ENCODE peak calls at places on chromosomes 6 and 20, in six cellular contexts. One of them, this sample, is unnamed.

GRCh38 chr6:156876302-156876701 is 99.1 kb downstream of the ARID1B start:
- DNase-seq in left ventricle myocardium inferior: peak
- DNase-seq in psoas muscle: peak
- DNase-seq in prostate gland: no peak
- DNase-seq in brain microvascular endothelial cell: no peak
- DNase-seq in cardiac muscle cell: no peak
- DNase-seq in this sample: peak

GRCh38 chr20:52524865-52525264 is 333.3 kb upstream of the ZFP64 start:
- DNase-seq in left ventricle myocardium inferior: no peak
- DNase-seq in psoas muscle: no peak
- DNase-seq in prostate gland: no peak
- DNase-seq in brain microvascular endothelial cell: no peak
- DNase-seq in cardiac muscle cell: no peak
- DNase-seq in this sample: no peak

GRCh38 chr20:8639112-8639778 is 429.6 kb upstream of the PLCB4 start:
- DNase-seq in left ventricle myocardium inferior: no peak
- DNase-seq in psoas muscle: no peak
- DNase-seq in prostate gland: no peak
- DNase-seq in brain microvascular endothelial cell: no peak
- DNase-seq in cardiac muscle cell: no peak
- DNase-seq in this sample: no peak

GRCh38 chr20:47305667-47306066 is 50.8 kb downstream of the ZMYND8 start:
- DNase-seq in left ventricle myocardium inferior: no peak
- DNase-seq in psoas muscle: no peak
- DNase-seq in prostate gland: no peak
- DNase-seq in brain microvascular endothelial cell: no peak
- DNase-seq in cardiac muscle cell: no peak
- DNase-seq in this sample: no peak

GRCh38 chr20:60057123-60057865 is 99.1 kb downstream of the CDH26 start:
- DNase-seq in left ventricle myocardium inferior: peak
- DNase-seq in psoas muscle: peak
- DNase-seq in prostate gland: peak
- DNase-seq in brain microvascular endothelial cell: peak
- DNase-seq in cardiac muscle cell: peak
- DNase-seq in this sample: peak

GRCh38 chr6:163098827-163099469 is 315.6 kb upstream of the QKI start:
- DNase-seq in left ventricle myocardium inferior: no peak
- DNase-seq in psoas muscle: no peak
- DNase-seq in prostate gland: no peak
- DNase-seq in brain microvascular endothelial cell: no peak
- DNase-seq in cardiac muscle cell: no peak
- DNase-seq in this sample: no peak

GRCh38 chr6:162621246-162621645 is 106.3 kb downstream of the PRKN start:
- DNase-seq in left ventricle myocardium inferior: no peak
- DNase-seq in psoas muscle: no peak
- DNase-seq in prostate gland: no peak
- DNase-seq in brain microvascular endothelial cell: peak
- DNase-seq in cardiac muscle cell: peak
- DNase-seq in this sample: no peak

GRCh38 chr6:164825386-164825785 is 484.0 kb downstream of the C6orf118 start:
- DNase-seq in left ventricle myocardium inferior: no peak
- DNase-seq in psoas muscle: no peak
- DNase-seq in prostate gland: no peak
- DNase-seq in brain microvascular endothelial cell: no peak
- DNase-seq in cardiac muscle cell: no peak
- DNase-seq in this sample: no peak

GRCh38 chr20:11672959-11673358 is 244.7 kb upstream of the BTBD3 start:
- DNase-seq in left ventricle myocardium inferior: no peak
- DNase-seq in psoas muscle: no peak
- DNase-seq in prostate gland: no peak
- DNase-seq in brain microvascular endothelial cell: no peak
- DNase-seq in cardiac muscle cell: no peak
- DNase-seq in this sample: no peak

GRCh38 chr6:152552616-152553209 is 84.4 kb downstream of the SYNE1 start:
- DNase-seq in left ventricle myocardium inferior: peak
- DNase-seq in psoas muscle: peak
- DNase-seq in prostate gland: peak
- DNase-seq in brain microvascular endothelial cell: peak
- DNase-seq in cardiac muscle cell: peak
- DNase-seq in this sample: peak

GRCh38 chr20:25532971-25533391 is 52.4 kb downstream of the NINL start:
- DNase-seq in left ventricle myocardium inferior: no peak
- DNase-seq in psoas muscle: no peak
- DNase-seq in prostate gland: no peak
- DNase-seq in brain microvascular endothelial cell: no peak
- DNase-seq in cardiac muscle cell: no peak
- DNase-seq in this sample: no peak
- H3K4me3 ChIP-seq in left ventricle myocardium inferior: peak
- H3K4me3 ChIP-seq in psoas muscle: no peak
- H3K4me3 ChIP-seq in prostate gland: no peak
- H3K4me3 ChIP-seq in brain microvascular endothelial cell: no peak
- H3K4me3 ChIP-seq in cardiac muscle cell: no peak
- H3K4me3 ChIP-seq in this sample: no peak

GRCh38 chr20:3199976-3200755 is 4.3 kb downstream of the DDRGK1 start:
- DNase-seq in left ventricle myocardium inferior: no peak
- DNase-seq in psoas muscle: peak
- DNase-seq in prostate gland: no peak
- DNase-seq in brain microvascular endothelial cell: no peak
- DNase-seq in cardiac muscle cell: no peak
- DNase-seq in this sample: no peak

GRCh38 chr20:3199206-3199605 is 5.3 kb downstream of the DDRGK1 start:
- DNase-seq in left ventricle myocardium inferior: no peak
- DNase-seq in psoas muscle: peak
- DNase-seq in prostate gland: no peak
- DNase-seq in brain microvascular endothelial cell: no peak
- DNase-seq in cardiac muscle cell: no peak
- DNase-seq in this sample: no peak

GRCh38 chr20:3202965-3203314 is 1.5 kb downstream of the DDRGK1 start:
- DNase-seq in left ventricle myocardium inferior: no peak
- DNase-seq in psoas muscle: no peak
- DNase-seq in prostate gland: no peak
- DNase-seq in brain microvascular endothelial cell: no peak
- DNase-seq in cardiac muscle cell: no peak
- DNase-seq in this sample: no peak

GRCh38 chr20:3204124-3204794 is at the start of gene DDRGK1:
- DNase-seq in left ventricle myocardium inferior: peak
- DNase-seq in psoas muscle: peak
- DNase-seq in prostate gland: peak
- DNase-seq in brain microvascular endothelial cell: peak
- DNase-seq in cardiac muscle cell: peak
- DNase-seq in this sample: peak

GRCh38 chr20:3203315-3204123 is 963 bp downstream of the DDRGK1 start:
- DNase-seq in left ventricle myocardium inferior: no peak
- DNase-seq in psoas muscle: no peak
- DNase-seq in prostate gland: no peak
- DNase-seq in brain microvascular endothelial cell: no peak
- DNase-seq in cardiac muscle cell: peak
- DNase-seq in this sample: peak
- H3K27ac ChIP-seq in left ventricle myocardium inferior: peak
- H3K27ac ChIP-seq in psoas muscle: peak
- H3K27ac ChIP-seq in prostate gland: peak
- H3K27ac ChIP-seq in brain microvascular endothelial cell: peak
- H3K27ac ChIP-seq in cardiac muscle cell: peak
- H3K27ac ChIP-seq in this sample: no peak

GRCh38 chr6:7142228-7142801 is 34.6 kb downstream of the RREB1 start:
- DNase-seq in left ventricle myocardium inferior: no peak
- DNase-seq in psoas muscle: peak
- DNase-seq in prostate gland: no peak
- DNase-seq in brain microvascular endothelial cell: no peak
- DNase-seq in cardiac muscle cell: no peak
- DNase-seq in this sample: no peak
- H3K4me3 ChIP-seq in left ventricle myocardium inferior: peak
- H3K4me3 ChIP-seq in psoas muscle: peak
- H3K4me3 ChIP-seq in prostate gland: no peak
- H3K4me3 ChIP-seq in brain microvascular endothelial cell: no peak
- H3K4me3 ChIP-seq in cardiac muscle cell: no peak
- H3K4me3 ChIP-seq in this sample: no peak

GRCh38 chr6:168546173-168546572 is 105.2 kb downstream of the SMOC2 start:
- DNase-seq in left ventricle myocardium inferior: no peak
- DNase-seq in psoas muscle: peak
- DNase-seq in prostate gland: no peak
- DNase-seq in brain microvascular endothelial cell: no peak
- DNase-seq in cardiac muscle cell: no peak
- DNase-seq in this sample: peak
- H3K27ac ChIP-seq in left ventricle myocardium inferior: peak
- H3K27ac ChIP-seq in psoas muscle: no peak
- H3K27ac ChIP-seq in prostate gland: no peak
- H3K27ac ChIP-seq in brain microvascular endothelial cell: no peak
- H3K27ac ChIP-seq in cardiac muscle cell: no peak
- H3K27ac ChIP-seq in this sample: no peak

GRCh38 chr6:141418076-141418475 is 714.6 kb upstream of the GJE1 start:
- DNase-seq in left ventricle myocardium inferior: no peak
- DNase-seq in psoas muscle: no peak
- DNase-seq in prostate gland: no peak
- DNase-seq in brain microvascular endothelial cell: no peak
- DNase-seq in cardiac muscle cell: no peak
- DNase-seq in this sample: no peak
- H3K4me3 ChIP-seq in left ventricle myocardium inferior: no peak
- H3K4me3 ChIP-seq in psoas muscle: no peak
- H3K4me3 ChIP-seq in prostate gland: no peak
- H3K4me3 ChIP-seq in brain microvascular endothelial cell: no peak
- H3K4me3 ChIP-seq in cardiac muscle cell: no peak
- H3K4me3 ChIP-seq in this sample: no peak

GRCh38 chr20:19987046-19987445 is 30.1 kb upstream of the NAA20 start:
- DNase-seq in left ventricle myocardium inferior: no peak
- DNase-seq in psoas muscle: no peak
- DNase-seq in prostate gland: no peak
- DNase-seq in brain microvascular endothelial cell: no peak
- DNase-seq in cardiac muscle cell: no peak
- DNase-seq in this sample: no peak

GRCh38 chr20:19990911-19991707 is 26.1 kb upstream of the NAA20 start:
- DNase-seq in left ventricle myocardium inferior: no peak
- DNase-seq in psoas muscle: no peak
- DNase-seq in prostate gland: no peak
- DNase-seq in brain microvascular endothelial cell: no peak
- DNase-seq in cardiac muscle cell: no peak
- DNase-seq in this sample: no peak

GRCh38 chr20:19991826-19992225 is 25.3 kb upstream of the NAA20 start:
- DNase-seq in left ventricle myocardium inferior: no peak
- DNase-seq in psoas muscle: no peak
- DNase-seq in prostate gland: no peak
- DNase-seq in brain microvascular endothelial cell: no peak
- DNase-seq in cardiac muscle cell: peak
- DNase-seq in this sample: no peak

GRCh38 chr20:19981091-19981490 is 36.1 kb upstream of the NAA20 start:
- DNase-seq in left ventricle myocardium inferior: no peak
- DNase-seq in psoas muscle: no peak
- DNase-seq in prostate gland: no peak
- DNase-seq in brain microvascular endothelial cell: no peak
- DNase-seq in cardiac muscle cell: no peak
- DNase-seq in this sample: no peak

DNA sequence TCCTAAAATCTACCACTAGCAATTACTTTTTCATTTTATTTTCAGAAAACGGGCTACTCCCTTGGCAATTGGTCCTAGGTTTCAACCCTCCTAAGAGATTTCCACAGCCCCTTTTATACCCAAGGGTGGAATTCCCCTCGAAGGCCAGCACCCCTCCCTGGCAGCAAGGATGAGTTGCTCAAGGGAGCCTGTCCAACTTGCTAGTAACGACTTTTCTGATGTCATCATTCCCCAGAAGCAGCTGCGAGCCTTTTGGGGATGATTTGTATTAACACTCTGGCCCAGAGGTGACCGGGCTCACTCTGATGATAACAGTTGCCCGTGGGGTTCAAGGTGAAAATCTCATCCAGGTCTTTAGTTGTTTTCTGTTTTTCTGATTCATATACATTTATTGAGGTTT is 30.7 kb upstream of the NAA20 start:
- DNase-seq in left ventricle myocardium inferior: no peak
- DNase-seq in psoas muscle: no peak
- DNase-seq in prostate gland: no peak
- DNase-seq in brain microvascular endothelial cell: no peak
- DNase-seq in cardiac muscle cell: no peak
- DNase-seq in this sample: no peak
- H3K27ac ChIP-seq in left ventricle myocardium inferior: peak
- H3K27ac ChIP-seq in psoas muscle: peak
- H3K27ac ChIP-seq in prostate gland: no peak
- H3K27ac ChIP-seq in brain microvascular endothelial cell: no peak
- H3K27ac ChIP-seq in cardiac muscle cell: no peak
- H3K27ac ChIP-seq in this sample: peak

DNA sequence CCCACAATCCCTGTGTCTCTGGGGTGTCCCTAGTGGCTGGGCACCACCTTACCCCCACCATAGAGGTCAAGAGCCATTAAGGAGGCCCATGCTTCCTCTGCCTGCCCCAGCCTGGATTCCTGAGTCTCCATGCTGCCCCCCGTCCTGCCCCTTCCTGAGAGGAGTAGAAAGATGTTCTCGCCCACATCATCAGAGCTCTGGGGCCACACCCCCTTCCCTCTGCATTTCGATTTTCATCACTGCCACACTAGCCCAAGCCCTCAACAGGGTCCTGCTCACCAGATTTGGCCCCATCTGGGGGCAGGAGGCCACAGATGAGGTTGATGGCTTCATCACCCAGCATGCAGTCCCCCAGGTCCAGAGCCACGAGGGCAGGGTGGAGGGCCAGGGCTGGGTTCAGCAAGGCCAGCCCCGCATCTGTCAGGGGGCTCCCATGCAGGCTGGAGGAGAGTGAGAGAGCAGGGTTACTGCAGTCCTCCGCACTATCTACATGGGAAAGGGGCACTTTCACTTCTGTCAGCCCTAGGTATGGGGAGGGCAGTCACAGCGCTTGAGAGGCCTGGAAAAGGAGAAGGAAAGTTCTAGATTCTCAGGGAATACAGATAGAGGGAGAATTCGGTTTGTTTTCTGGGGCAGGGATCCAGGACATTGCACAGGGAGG is 1.5 kb downstream of the LRRC73 start:
- DNase-seq in left ventricle myocardium inferior: no peak
- DNase-seq in psoas muscle: peak
- DNase-seq in prostate gland: no peak
- DNase-seq in brain microvascular endothelial cell: no peak
- DNase-seq in cardiac muscle cell: no peak
- DNase-seq in this sample: no peak
- H3K4me3 ChIP-seq in left ventricle myocardium inferior: peak
- H3K4me3 ChIP-seq in psoas muscle: no peak
- H3K4me3 ChIP-seq in prostate gland: no peak
- H3K4me3 ChIP-seq in brain microvascular endothelial cell: no peak
- H3K4me3 ChIP-seq in cardiac muscle cell: no peak
- H3K4me3 ChIP-seq in this sample: no peak

GRCh38 chr6:123094768-123095167 is 98.7 kb downstream of the CLVS2 start:
- DNase-seq in left ventricle myocardium inferior: no peak
- DNase-seq in psoas muscle: no peak
- DNase-seq in prostate gland: no peak
- DNase-seq in brain microvascular endothelial cell: no peak
- DNase-seq in cardiac muscle cell: no peak
- DNase-seq in this sample: no peak

GRCh38 chr6:123091091-123091895 is 95.3 kb downstream of the CLVS2 start:
- DNase-seq in left ventricle myocardium inferior: no peak
- DNase-seq in psoas muscle: peak
- DNase-seq in prostate gland: peak
- DNase-seq in brain microvascular endothelial cell: peak
- DNase-seq in cardiac muscle cell: no peak
- DNase-seq in this sample: no peak

GRCh38 chr6:123089223-123089622 is 93.2 kb downstream of the CLVS2 start:
- DNase-seq in left ventricle myocardium inferior: no peak
- DNase-seq in psoas muscle: no peak
- DNase-seq in prostate gland: peak
- DNase-seq in brain microvascular endothelial cell: no peak
- DNase-seq in cardiac muscle cell: no peak
- DNase-seq in this sample: no peak

GRCh38 chr6:123091896-123092271 is 95.8 kb downstream of the CLVS2 start:
- DNase-seq in left ventricle myocardium inferior: no peak
- DNase-seq in psoas muscle: no peak
- DNase-seq in prostate gland: no peak
- DNase-seq in brain microvascular endothelial cell: no peak
- DNase-seq in cardiac muscle cell: no peak
- DNase-seq in this sample: no peak
- H3K27ac ChIP-seq in left ventricle myocardium inferior: no peak
- H3K27ac ChIP-seq in psoas muscle: peak
- H3K27ac ChIP-seq in prostate gland: peak
- H3K27ac ChIP-seq in brain microvascular endothelial cell: peak
- H3K27ac ChIP-seq in cardiac muscle cell: no peak
- H3K27ac ChIP-seq in this sample: no peak

GRCh38 chr6:42784739-42785498 is 3.1 kb downstream of the BICRAL start:
- DNase-seq in left ventricle myocardium inferior: peak
- DNase-seq in psoas muscle: no peak
- DNase-seq in prostate gland: no peak
- DNase-seq in brain microvascular endothelial cell: no peak
- DNase-seq in cardiac muscle cell: no peak
- DNase-seq in this sample: no peak
- H3K4me3 ChIP-seq in left ventricle myocardium inferior: peak
- H3K4me3 ChIP-seq in psoas muscle: peak
- H3K4me3 ChIP-seq in prostate gland: peak
- H3K4me3 ChIP-seq in brain microvascular endothelial cell: peak
- H3K4me3 ChIP-seq in cardiac muscle cell: peak
- H3K4me3 ChIP-seq in this sample: peak

This sample was measured in right cardiac atrium.